ENCODE peak calls at places on chromosomes 2 and 18, in seven cellular contexts. S is Calu3, C is M059J, V is NCI-H2081 treated with DMSO at 0.1 percent for 48 hours, P is KG1, Z is H54, D is pancreas. A is an unnamed sample.

GRCh38 chr2:39530423-39530866 is 93.4 kb upstream of the MAP4K3 start:
- DNase-seq in S (no peak), C (peak), V (no peak), P (no peak), Z (no peak), D (no peak), A (no peak)

GRCh38 chr2:33378551-33379220 is 97.8 kb upstream of the RASGRP3 start:
- DNase-seq in S (peak), C (no peak), V (no peak), P (no peak), Z (no peak), D (no peak), A (no peak)

GRCh38 chr2:27705851-27706622 is 42.3 kb downstream of the SLC4A1AP start:
- DNase-seq in S (peak), C (peak), V (no peak), P (no peak), Z (peak), D (peak), A (peak)

GRCh38 chr2:164850235-164850634 is 8.6 kb upstream of the COBLL1 start:
- DNase-seq in S (no peak), C (no peak), V (no peak), P (peak), Z (no peak), D (no peak), A (no peak)

GRCh38 chr2:170152421-170152820 is 25.5 kb upstream of the MYO3B start:
- DNase-seq in S (no peak), C (no peak), V (no peak), P (no peak), Z (no peak), D (no peak), A (no peak)

GRCh38 chr18:9173770-9174233 is 37.2 kb downstream of the ANKRD12 start:
- DNase-seq in S (no peak), C (peak), V (no peak), P (no peak), Z (no peak), D (no peak), A (no peak)

GRCh38 chr2:237298323-237299118 is 115.4 kb downstream of the COL6A3 start:
- DNase-seq in S (peak), C (peak), V (no peak), P (no peak), Z (no peak), D (no peak), A (no peak)

GRCh38 chr2:234290671-234291070 is 206.2 kb downstream of the ARL4C start:
- DNase-seq in S (no peak), C (peak), V (no peak), P (peak), Z (no peak), D (no peak), A (no peak)

GRCh38 chr2:231909631-231910030 is 16.6 kb downstream of the NPPC start:
- DNase-seq in S (no peak), C (no peak), V (no peak), P (no peak), Z (no peak), D (no peak), A (no peak)

GRCh38 chr2:231161252-231162035 is 36.6 kb upstream of the HTR2B start:
- DNase-seq in S (no peak), C (peak), V (no peak), P (no peak), Z (no peak), D (no peak), A (no peak)

GRCh38 chr2:108215794-108216211 is 24.0 kb upstream of the SULT1C3 start:
- DNase-seq in S (peak), C (peak), V (no peak), P (no peak), Z (peak), D (peak), A (no peak)

GRCh38 chr2:42249887-42250286 is 80.7 kb downstream of the EML4 start:
- DNase-seq in S (peak), C (peak), V (peak), P (no peak), Z (no peak), D (peak), A (no peak)